ENCODE peak calls at places on chromosomes 1 and 21, in four cellular contexts. W is lung, T is pancreas, E is cardiac muscle cell. Q is an unnamed sample.

GRCh38 chr1:220906561-220907334 is 27.5 kb downstream of the HLX start:
- DNase-seq in W (no peak), T (no peak), E (no peak), Q (no peak)

GRCh38 chr1:207669469-207670111 is 24.7 kb downstream of the CR1L start:
- DNase-seq in W (no peak), T (no peak), E (no peak), Q (no peak)

GRCh38 chr1:12549460-12550349 is 68.3 kb downstream of the DHRS3 start:
- DNase-seq in W (no peak), T (peak), E (no peak), Q (no peak)

GRCh38 chr1:72435025-72435424 is 152.7 kb upstream of the NEGR1 start:
- DNase-seq in W (no peak), T (no peak), E (no peak), Q (no peak)

GRCh38 chr1:179230251-179230650 is 774 bp upstream of the ABL2 start:
- DNase-seq in W (no peak), T (no peak), E (no peak), Q (no peak)

GRCh38 chr1:221335161-221336101 is 406.5 kb downstream of the DUSP10 start:
- DNase-seq in W (no peak), T (no peak), E (no peak), Q (no peak)

GRCh38 chr1:203324103-203325003 is 19.0 kb downstream of the BTG2 start:
- DNase-seq in W (peak), T (no peak), E (no peak), Q (no peak)

GRCh38 chr1:165884690-165885304 is 57.4 kb downstream of the UCK2 start:
- DNase-seq in W (no peak), T (no peak), E (no peak), Q (no peak)

GRCh38 chr1:86708923-86709322 is 4.5 kb downstream of the SH3GLB1 start:
- DNase-seq in W (no peak), T (no peak), E (no peak), Q (no peak)

GRCh38 chr1:64935551-64936158 is 30.7 kb downstream of the JAK1 start:
- DNase-seq in W (no peak), T (no peak), E (no peak), Q (no peak)

GRCh38 chr1:156676820-156677615 is at the start of gene NES:
- DNase-seq in W (no peak), T (no peak), E (peak), Q (no peak)

GRCh38 chr1:235073968-235074334 is 54.7 kb downstream of the TOMM20 start:
- DNase-seq in W (no peak), T (peak), E (no peak), Q (no peak)

GRCh38 chr1:7350804-7351203 is 420.3 kb upstream of the VAMP3 start:
- DNase-seq in W (no peak), T (no peak), E (no peak), Q (no peak)

GRCh38 chr1:2545754-2546514 is 10.2 kb upstream of the TNFRSF14 start:
- DNase-seq in W (peak), T (peak), E (peak), Q (peak)

GRCh38 chr1:184851822-184852746 is 97.4 kb upstream of the EDEM3 start:
- DNase-seq in W (no peak), T (no peak), E (no peak), Q (no peak)

GRCh38 chr1:205543351-205544305 is 39.2 kb downstream of the CDK18 start:
- DNase-seq in W (peak), T (peak), E (peak), Q (no peak)

GRCh38 chr21:43362306-43362927 is 64.5 kb downstream of the SIK1 start:
- DNase-seq in W (no peak), T (no peak), E (no peak), Q (peak)

GRCh38 chr1:54342764-54343687 is 63.2 kb downstream of the SSBP3 start:
- DNase-seq in W (no peak), T (no peak), E (no peak), Q (no peak)

GRCh38 chr1:3403388-3404179 is 50.9 kb upstream of the ARHGEF16 start:
- DNase-seq in W (no peak), T (no peak), E (no peak), Q (no peak)

GRCh38 chr1:67299296-67299695 is 8.4 kb upstream of the IL12RB2 start:
- DNase-seq in W (no peak), T (no peak), E (no peak), Q (no peak)

DNA sequence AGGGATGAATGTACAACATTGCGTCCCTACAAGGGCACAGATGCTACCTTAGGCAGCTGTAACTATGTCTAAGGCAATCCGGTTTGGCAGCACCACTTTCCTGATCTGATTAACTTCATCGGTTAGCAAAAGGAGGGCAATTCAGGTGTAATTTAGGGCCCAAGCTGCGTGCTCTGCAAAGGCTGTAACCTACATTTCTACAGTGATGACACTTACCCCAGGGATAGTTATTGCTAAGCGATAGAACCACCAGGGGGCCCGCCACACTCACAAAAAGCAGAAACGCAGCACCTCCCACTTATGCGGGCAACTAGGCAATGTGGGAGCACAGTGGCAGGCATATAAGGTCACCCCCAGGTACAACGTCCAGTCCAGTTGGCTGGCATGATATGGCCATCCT is 113.5 kb downstream of the GDAP2 start:
- DNase-seq in W (no peak), T (no peak), E (no peak), Q (no peak)
- H3K27ac ChIP-seq in W (no peak), T (no peak), E (no peak), Q (no peak)

GRCh38 chr1:23958810-23959460 is 693 bp upstream of the PNRC2 start:
- DNase-seq in W (peak), T (no peak), E (peak), Q (peak)
- TF ChIP-seq CTCF in W (no peak), T (no peak), E (peak), Q (no peak)

GRCh38 chr1:109792056-109792831 is 28.5 kb upstream of the EPS8L3 start:
- DNase-seq in W (peak), T (peak), E (peak), Q (no peak)

GRCh38 chr1:109793089-109793485 is 29.4 kb upstream of the EPS8L3 start:
- DNase-seq in W (no peak), T (peak), E (no peak), Q (no peak)

GRCh38 chr1:109796484-109797305 is 33.0 kb upstream of the EPS8L3 start:
- DNase-seq in W (no peak), T (no peak), E (no peak), Q (no peak)

GRCh38 chr1:109793486-109794318 is 30.0 kb upstream of the EPS8L3 start:
- DNase-seq in W (no peak), T (peak), E (no peak), Q (no peak)

DNA sequence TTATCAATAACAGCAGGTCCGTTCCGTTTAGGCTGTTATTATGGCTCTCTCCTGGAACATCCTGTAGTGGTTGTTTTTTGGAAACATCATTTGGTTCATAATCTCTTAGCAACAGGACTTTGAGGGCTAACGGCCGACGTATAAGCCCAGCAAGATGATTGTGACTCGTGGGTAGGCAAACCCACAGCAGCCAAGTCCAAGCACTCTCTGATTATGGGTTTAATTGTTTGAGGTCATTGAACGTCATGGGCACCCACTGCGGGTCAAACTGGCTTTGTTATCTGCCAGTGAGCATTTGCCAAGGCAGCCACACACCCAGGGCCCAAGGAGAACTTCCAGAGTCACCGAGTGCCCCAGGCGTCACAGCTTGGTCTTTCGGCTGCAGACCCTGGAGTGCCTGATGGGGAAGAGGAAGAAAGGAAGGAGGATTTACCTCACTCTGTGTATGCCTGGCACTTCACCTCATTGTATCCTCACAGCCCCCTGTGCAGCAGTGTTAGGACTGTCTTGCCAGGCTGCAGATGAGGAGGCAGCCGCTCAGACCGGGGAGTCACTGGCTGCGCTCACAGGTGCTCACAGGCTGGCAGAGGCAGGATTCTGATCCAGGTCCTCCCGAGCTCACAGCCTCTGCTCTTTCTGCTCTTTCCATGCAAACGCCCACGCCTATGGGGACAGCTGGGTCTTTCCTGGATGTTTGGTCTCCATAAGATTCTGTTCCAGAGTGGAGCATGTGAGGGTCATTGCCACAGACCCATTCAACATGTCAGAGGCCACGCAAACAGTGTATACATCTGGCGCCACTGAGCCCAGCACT is 30.8 kb upstream of the EPS8L3 start:
- DNase-seq in W (no peak), T (peak), E (no peak), Q (no peak)
- H3K27ac ChIP-seq in W (peak), T (no peak), E (no peak), Q (no peak)

DNA sequence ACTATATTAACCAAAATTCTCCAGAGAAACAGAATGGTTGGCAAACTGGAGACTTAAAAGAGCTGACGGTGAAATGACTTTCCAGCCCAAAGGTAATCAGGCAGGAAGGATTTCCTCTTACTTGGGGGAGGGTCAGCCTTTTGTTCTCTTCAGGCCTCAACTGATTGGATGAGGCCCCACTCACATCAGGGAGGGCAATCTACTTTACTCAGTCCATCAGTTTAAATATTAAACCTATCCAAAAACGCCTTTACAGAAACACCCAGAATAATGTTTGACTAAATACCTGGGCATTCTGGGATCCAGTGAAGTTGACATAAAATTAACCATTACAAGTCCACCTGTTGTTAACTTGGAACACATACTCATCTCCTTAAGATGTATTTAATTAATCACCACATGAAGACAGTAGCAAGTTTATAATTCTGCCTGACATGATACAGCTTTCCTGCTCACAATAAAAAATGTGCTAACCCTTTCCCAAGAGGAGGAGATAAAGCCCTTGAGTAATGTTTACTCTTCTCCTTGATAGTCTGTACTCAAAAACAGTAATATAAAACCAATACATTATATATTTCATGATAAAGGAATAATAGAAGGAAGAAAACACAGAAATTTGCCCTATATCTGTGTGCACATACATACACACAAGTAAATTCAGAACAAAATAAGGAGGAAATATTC is 107.3 kb upstream of the RUNX1 start:
- DNase-seq in W (no peak), T (no peak), E (no peak), Q (no peak)
- TF ChIP-seq CTCF in W (no peak), T (no peak), E (no peak), Q (no peak)

GRCh38 chr1:21939650-21940374 is 2.7 kb upstream of the HSPG2 start:
- DNase-seq in W (peak), T (peak), E (peak), Q (no peak)
- H3K27ac ChIP-seq in W (peak), T (peak), E (peak), Q (peak)

Q was measured in esophagus squamous epithelium.